ENCODE peak calls at places on chromosomes 1 and 21, in nine cellular contexts. One of them, this sample, is unnamed.

GRCh38 chr21:38165466-38166213 is 91.2 kb upstream of the KCNJ15 start:
- DNase-seq in mesendoderm: no peak
- DNase-seq in keratinocyte: no peak
- DNase-seq in GM23248: peak; percentile 23
- DNase-seq in H7: no peak
- DNase-seq in cardiac muscle cell: peak; percentile 11
- DNase-seq in esophagus squamous epithelium: no peak
- DNase-seq in Peyer's patch: no peak
- DNase-seq in suprapubic skin: no peak
- DNase-seq in this sample: no peak

GRCh38 chr1:1672181-1672965 is 13.6 kb upstream of the CDK11B start:
- DNase-seq in mesendoderm: no peak
- DNase-seq in keratinocyte: no peak
- DNase-seq in GM23248: no peak
- DNase-seq in H7: peak; percentile 29
- DNase-seq in cardiac muscle cell: no peak
- DNase-seq in esophagus squamous epithelium: no peak
- DNase-seq in Peyer's patch: peak; percentile 37
- DNase-seq in suprapubic skin: peak; percentile 41
- DNase-seq in this sample: no peak

GRCh38 chr1:153459655-153460054 is 796 bp downstream of the S100A7 start:
- DNase-seq in mesendoderm: no peak
- DNase-seq in keratinocyte: no peak
- DNase-seq in GM23248: no peak
- DNase-seq in H7: no peak
- DNase-seq in cardiac muscle cell: no peak
- DNase-seq in esophagus squamous epithelium: no peak
- DNase-seq in Peyer's patch: no peak
- DNase-seq in suprapubic skin: no peak
- DNase-seq in this sample: no peak

GRCh38 chr1:166952002-166952746 is 23.2 kb downstream of the ILDR2 start:
- DNase-seq in mesendoderm: peak; percentile 68
- DNase-seq in keratinocyte: peak; percentile 45
- DNase-seq in GM23248: peak; percentile 24
- DNase-seq in H7: no peak
- DNase-seq in cardiac muscle cell: peak; percentile 65
- DNase-seq in esophagus squamous epithelium: no peak
- DNase-seq in Peyer's patch: no peak
- DNase-seq in suprapubic skin: no peak
- DNase-seq in this sample: no peak

GRCh38 chr1:224211262-224211962 is 28.4 kb downstream of the DEGS1 start:
- DNase-seq in mesendoderm: no peak
- DNase-seq in keratinocyte: no peak
- DNase-seq in GM23248: peak; percentile 78
- DNase-seq in H7: no peak
- DNase-seq in cardiac muscle cell: peak; percentile 73
- DNase-seq in esophagus squamous epithelium: no peak
- DNase-seq in Peyer's patch: peak; percentile 84
- DNase-seq in suprapubic skin: no peak
- DNase-seq in this sample: no peak

GRCh38 chr1:64915381-64916274 is 50.7 kb downstream of the JAK1 start:
- DNase-seq in mesendoderm: peak; percentile 75
- DNase-seq in keratinocyte: no peak
- DNase-seq in GM23248: peak; percentile 72
- DNase-seq in H7: no peak
- DNase-seq in cardiac muscle cell: peak; percentile 61
- DNase-seq in esophagus squamous epithelium: no peak
- DNase-seq in Peyer's patch: peak; percentile 79
- DNase-seq in suprapubic skin: no peak
- DNase-seq in this sample: no peak

GRCh38 chr1:214392246-214392645 is 111.3 kb downstream of the SMYD2 start:
- DNase-seq in mesendoderm: no peak
- DNase-seq in keratinocyte: no peak
- DNase-seq in GM23248: no peak
- DNase-seq in H7: no peak
- DNase-seq in cardiac muscle cell: no peak
- DNase-seq in esophagus squamous epithelium: no peak
- DNase-seq in Peyer's patch: no peak
- DNase-seq in suprapubic skin: no peak
- DNase-seq in this sample: no peak

GRCh38 chr1:16128338-16128741 is 27.5 kb downstream of the EPHA2 start:
- DNase-seq in mesendoderm: no peak
- DNase-seq in keratinocyte: no peak
- DNase-seq in GM23248: no peak
- DNase-seq in H7: peak; percentile 11
- DNase-seq in cardiac muscle cell: no peak
- DNase-seq in esophagus squamous epithelium: no peak
- DNase-seq in Peyer's patch: no peak
- DNase-seq in suprapubic skin: no peak
- DNase-seq in this sample: no peak

GRCh38 chr1:173113015-173113741 is 62.4 kb upstream of the TNFSF18 start:
- DNase-seq in mesendoderm: no peak
- DNase-seq in keratinocyte: peak; percentile 59
- DNase-seq in GM23248: peak; percentile 81
- DNase-seq in H7: no peak
- DNase-seq in cardiac muscle cell: no peak
- DNase-seq in esophagus squamous epithelium: no peak
- DNase-seq in Peyer's patch: no peak
- DNase-seq in suprapubic skin: no peak
- DNase-seq in this sample: no peak

GRCh38 chr1:30881266-30882181 is 27.0 kb downstream of the SDC3 start:
- DNase-seq in mesendoderm: no peak
- DNase-seq in keratinocyte: no peak
- DNase-seq in GM23248: no peak
- DNase-seq in H7: no peak
- DNase-seq in cardiac muscle cell: no peak
- DNase-seq in esophagus squamous epithelium: no peak
- DNase-seq in Peyer's patch: peak; percentile 90
- DNase-seq in suprapubic skin: no peak
- DNase-seq in this sample: no peak

GRCh38 chr1:157496121-157496526 is 56.2 kb downstream of the FCRL5 start:
- DNase-seq in mesendoderm: peak; percentile 78
- DNase-seq in keratinocyte: no peak
- DNase-seq in GM23248: peak; percentile 63
- DNase-seq in H7: peak; percentile 64
- DNase-seq in cardiac muscle cell: peak; percentile 44
- DNase-seq in esophagus squamous epithelium: no peak
- DNase-seq in Peyer's patch: peak; percentile 65
- DNase-seq in suprapubic skin: no peak
- DNase-seq in this sample: no peak

GRCh38 chr1:84721152-84721551 is 30.9 kb upstream of the SSX2IP start:
- DNase-seq in mesendoderm: no peak
- DNase-seq in keratinocyte: no peak
- DNase-seq in GM23248: peak; percentile 90
- DNase-seq in H7: no peak
- DNase-seq in cardiac muscle cell: peak; percentile 69
- DNase-seq in esophagus squamous epithelium: no peak
- DNase-seq in Peyer's patch: no peak
- DNase-seq in suprapubic skin: no peak
- DNase-seq in this sample: no peak

GRCh38 chr21:22575165-22575584 is 1577.0 kb downstream of the NCAM2 start:
- DNase-seq in mesendoderm: peak; percentile 92
- DNase-seq in keratinocyte: no peak
- DNase-seq in GM23248: no peak
- DNase-seq in H7: peak; percentile 62
- DNase-seq in cardiac muscle cell: no peak
- DNase-seq in esophagus squamous epithelium: no peak
- DNase-seq in Peyer's patch: no peak
- DNase-seq in suprapubic skin: no peak
- DNase-seq in this sample: no peak

GRCh38 chr1:43688594-43689000 is 18.7 kb upstream of the ST3GAL3 start:
- DNase-seq in mesendoderm: no peak
- DNase-seq in keratinocyte: no peak
- DNase-seq in GM23248: peak; percentile 89
- DNase-seq in H7: no peak
- DNase-seq in cardiac muscle cell: peak; percentile 79
- DNase-seq in esophagus squamous epithelium: no peak
- DNase-seq in Peyer's patch: no peak
- DNase-seq in suprapubic skin: no peak
- DNase-seq in this sample: no peak

GRCh38 chr1:1418464-1419362 is 2.4 kb downstream of the ANKRD65 start:
- DNase-seq in mesendoderm: no peak
- DNase-seq in keratinocyte: no peak
- DNase-seq in GM23248: no peak
- DNase-seq in H7: peak; percentile 53
- DNase-seq in cardiac muscle cell: no peak
- DNase-seq in esophagus squamous epithelium: no peak
- DNase-seq in Peyer's patch: no peak
- DNase-seq in suprapubic skin: no peak
- DNase-seq in this sample: no peak

GRCh38 chr1:46008585-46008984 is 123.8 kb downstream of the PIK3R3 start:
- DNase-seq in mesendoderm: peak; percentile 13
- DNase-seq in keratinocyte: no peak
- DNase-seq in GM23248: peak; percentile 22
- DNase-seq in H7: no peak
- DNase-seq in cardiac muscle cell: no peak
- DNase-seq in esophagus squamous epithelium: no peak
- DNase-seq in Peyer's patch: no peak
- DNase-seq in suprapubic skin: no peak
- DNase-seq in this sample: no peak

DNA sequence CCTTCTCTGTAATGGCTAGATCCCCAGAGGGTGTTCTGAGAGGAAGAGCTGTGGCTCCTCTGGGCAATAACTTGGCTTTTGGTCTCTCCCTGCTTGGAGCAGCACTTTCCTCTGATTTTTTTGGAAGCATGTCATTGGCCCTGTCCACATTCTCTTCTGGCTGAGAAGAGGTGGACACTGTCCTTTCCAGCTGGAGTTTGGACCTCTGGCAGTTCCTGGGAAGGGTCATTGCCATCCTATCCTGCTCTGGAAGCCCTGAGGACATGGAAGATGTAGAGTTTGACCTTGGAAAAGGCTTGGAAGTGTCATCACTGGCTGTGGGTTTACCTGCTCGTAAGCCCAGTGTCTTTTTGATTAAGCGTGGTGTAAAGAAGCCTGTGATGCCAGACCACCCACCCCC is 26.8 kb downstream of the TOR3A start:
- DNase-seq in mesendoderm: no peak
- DNase-seq in keratinocyte: no peak
- DNase-seq in GM23248: no peak
- DNase-seq in H7: no peak
- DNase-seq in cardiac muscle cell: no peak
- DNase-seq in esophagus squamous epithelium: no peak
- DNase-seq in Peyer's patch: no peak
- DNase-seq in suprapubic skin: no peak
- DNase-seq in this sample: no peak
- H3K36me3 ChIP-seq in mesendoderm: peaks cover 13% of the 10 kb centered on the region
- H3K36me3 ChIP-seq in keratinocyte: peaks cover 39% of the 10 kb centered on the region
- H3K36me3 ChIP-seq in GM23248: peaks cover 89% of the 10 kb centered on the region
- H3K36me3 ChIP-seq in H7: peaks cover 21% of the 10 kb centered on the region
- H3K36me3 ChIP-seq in cardiac muscle cell: peaks cover 37% of the 10 kb centered on the region
- H3K36me3 ChIP-seq in esophagus squamous epithelium: peaks cover 25% of the 10 kb centered on the region
- H3K36me3 ChIP-seq in Peyer's patch: peaks cover 46% of the 10 kb centered on the region
- H3K36me3 ChIP-seq in suprapubic skin: peaks cover 56% of the 10 kb centered on the region
- H3K36me3 ChIP-seq in this sample: peaks cover 51% of the 10 kb centered on the region

DNA sequence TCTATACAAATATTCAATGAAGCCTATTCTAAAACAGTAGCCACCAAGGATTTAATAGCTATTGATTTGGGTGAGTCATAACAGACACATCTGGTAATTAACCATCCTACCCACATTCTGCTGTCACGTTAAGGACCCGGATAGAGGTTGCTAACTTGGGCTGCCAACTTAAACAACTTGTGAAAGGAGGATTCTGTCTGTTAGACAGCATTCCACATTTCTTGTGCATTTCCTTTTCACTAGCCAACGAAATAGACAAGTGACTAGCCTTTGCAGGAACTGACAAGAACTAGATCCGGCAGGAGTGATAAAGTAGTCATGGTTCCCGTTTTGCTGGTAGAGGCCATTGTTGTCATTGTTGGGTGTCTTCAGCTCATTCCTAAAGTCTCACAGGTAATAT is 9.5 kb downstream of the DSCAM start:
- DNase-seq in mesendoderm: no peak
- DNase-seq in keratinocyte: no peak
- DNase-seq in GM23248: no peak
- DNase-seq in H7: no peak
- DNase-seq in cardiac muscle cell: no peak
- DNase-seq in esophagus squamous epithelium: no peak
- DNase-seq in Peyer's patch: no peak
- DNase-seq in suprapubic skin: no peak
- DNase-seq in this sample: no peak
- H3K36me3 ChIP-seq in mesendoderm: no peaks in the 10 kb centered on the region
- H3K36me3 ChIP-seq in keratinocyte: no peaks in the 10 kb centered on the region
- H3K36me3 ChIP-seq in GM23248: no peaks in the 10 kb centered on the region
- H3K36me3 ChIP-seq in H7: no peaks in the 10 kb centered on the region
- H3K36me3 ChIP-seq in cardiac muscle cell: no peaks in the 10 kb centered on the region
- H3K36me3 ChIP-seq in esophagus squamous epithelium: no peaks in the 10 kb centered on the region
- H3K36me3 ChIP-seq in Peyer's patch: no peaks in the 10 kb centered on the region
- H3K36me3 ChIP-seq in suprapubic skin: no peaks in the 10 kb centered on the region
- H3K36me3 ChIP-seq in this sample: no peaks in the 10 kb centered on the region

GRCh38 chr1:55076356-55076755 is 37.0 kb downstream of the PCSK9 start:
- DNase-seq in mesendoderm: no peak
- DNase-seq in keratinocyte: no peak
- DNase-seq in GM23248: peak; percentile 10
- DNase-seq in H7: no peak
- DNase-seq in cardiac muscle cell: no peak
- DNase-seq in esophagus squamous epithelium: no peak
- DNase-seq in Peyer's patch: no peak
- DNase-seq in suprapubic skin: no peak
- DNase-seq in this sample: no peak

GRCh38 chr1:55081905-55082296 is 42.6 kb downstream of the PCSK9 start:
- DNase-seq in mesendoderm: no peak
- DNase-seq in keratinocyte: no peak
- DNase-seq in GM23248: no peak
- DNase-seq in H7: no peak
- DNase-seq in cardiac muscle cell: peak; percentile 48
- DNase-seq in esophagus squamous epithelium: no peak
- DNase-seq in Peyer's patch: no peak
- DNase-seq in suprapubic skin: no peak
- DNase-seq in this sample: no peak

GRCh38 chr1:55078470-55078869 is 39.1 kb downstream of the PCSK9 start:
- DNase-seq in mesendoderm: no peak
- DNase-seq in keratinocyte: no peak
- DNase-seq in GM23248: no peak
- DNase-seq in H7: no peak
- DNase-seq in cardiac muscle cell: no peak
- DNase-seq in esophagus squamous epithelium: no peak
- DNase-seq in Peyer's patch: no peak
- DNase-seq in suprapubic skin: no peak
- DNase-seq in this sample: no peak

GRCh38 chr1:55081188-55081904 is 42.0 kb downstream of the PCSK9 start:
- DNase-seq in mesendoderm: peak; percentile 83
- DNase-seq in keratinocyte: peak; percentile 45
- DNase-seq in GM23248: peak; percentile 82
- DNase-seq in H7: no peak
- DNase-seq in cardiac muscle cell: peak; percentile 83
- DNase-seq in esophagus squamous epithelium: no peak
- DNase-seq in Peyer's patch: no peak
- DNase-seq in suprapubic skin: no peak
- DNase-seq in this sample: no peak

GRCh38 chr1:55079651-55080050 is 40.3 kb downstream of the PCSK9 start:
- DNase-seq in mesendoderm: no peak
- DNase-seq in keratinocyte: no peak
- DNase-seq in GM23248: no peak
- DNase-seq in H7: no peak
- DNase-seq in cardiac muscle cell: no peak
- DNase-seq in esophagus squamous epithelium: no peak
- DNase-seq in Peyer's patch: no peak
- DNase-seq in suprapubic skin: no peak
- DNase-seq in this sample: no peak
- H3K36me3 ChIP-seq in mesendoderm: peaks cover 7% of the 10 kb centered on the region
- H3K36me3 ChIP-seq in keratinocyte: peaks cover 43% of the 10 kb centered on the region
- H3K36me3 ChIP-seq in GM23248: peaks cover 75% of the 10 kb centered on the region
- H3K36me3 ChIP-seq in H7: peaks cover 4% of the 10 kb centered on the region
- H3K36me3 ChIP-seq in cardiac muscle cell: peaks cover 59% of the 10 kb centered on the region
- H3K36me3 ChIP-seq in esophagus squamous epithelium: peaks cover 36% of the 10 kb centered on the region
- H3K36me3 ChIP-seq in Peyer's patch: peaks cover 97% of the 10 kb centered on the region
- H3K36me3 ChIP-seq in suprapubic skin: peaks cover 98% of the 10 kb centered on the region
- H3K36me3 ChIP-seq in this sample: peaks cover 78% of the 10 kb centered on the region

GRCh38 chr1:41162441-41162840 is 79.7 kb downstream of the SCMH1 start:
- DNase-seq in mesendoderm: no peak
- DNase-seq in keratinocyte: no peak
- DNase-seq in GM23248: no peak
- DNase-seq in H7: no peak
- DNase-seq in cardiac muscle cell: no peak
- DNase-seq in esophagus squamous epithelium: no peak
- DNase-seq in Peyer's patch: no peak
- DNase-seq in suprapubic skin: no peak
- DNase-seq in this sample: no peak
- H3K36me3 ChIP-seq in mesendoderm: no peaks in the 10 kb centered on the region
- H3K36me3 ChIP-seq in keratinocyte: no peaks in the 10 kb centered on the region
- H3K36me3 ChIP-seq in GM23248: peaks cover 19% of the 10 kb centered on the region
- H3K36me3 ChIP-seq in H7: no peaks in the 10 kb centered on the region
- H3K36me3 ChIP-seq in cardiac muscle cell: no peaks in the 10 kb centered on the region
- H3K36me3 ChIP-seq in esophagus squamous epithelium: no peaks in the 10 kb centered on the region
- H3K36me3 ChIP-seq in Peyer's patch: peaks cover 14% of the 10 kb centered on the region
- H3K36me3 ChIP-seq in suprapubic skin: peaks cover 8% of the 10 kb centered on the region
- H3K36me3 ChIP-seq in this sample: no peaks in the 10 kb centered on the region

This sample was measured in ascending aorta.